ENCODE peak calls at places on chromosomes 13 and 19, in ten cellular contexts. Q, V, T, U, G, I, F, R, C and D are unnamed samples.

GRCh38 chr19:51364200-51365106 is 1.7 kb downstream of the ETFB start:
- DNase-seq in Q (no peak), V (no peak), T (no peak), U (no peak), G (no peak), I (no peak), F (no peak), R (peak), C (peak), D (no peak)

GRCh38 chr13:38690231-38690630 is 3.4 kb downstream of the FREM2 start:
- DNase-seq in Q (no peak), V (no peak), T (no peak), U (no peak), G (no peak), I (no peak), F (no peak), R (no peak), C (no peak), D (no peak)

GRCh38 chr19:48332662-48333466 is 7.5 kb downstream of the EMP3 start:
- DNase-seq in Q (peak), V (peak), T (peak), U (peak), G (peak), I (peak), F (peak), R (peak), C (peak), D (peak)

GRCh38 chr13:40762849-40763248 is 8.1 kb downstream of the MRPS31 start:
- DNase-seq in Q (no peak), V (no peak), T (no peak), U (no peak), G (no peak), I (no peak), F (peak), R (no peak), C (no peak), D (no peak)

GRCh38 chr13:39527301-39527700 is 75.7 kb downstream of the LHFPL6 start:
- DNase-seq in Q (no peak), V (no peak), T (no peak), U (no peak), G (no peak), I (no peak), F (no peak), R (no peak), C (no peak), D (no peak)

GRCh38 chr13:42266464-42266863 is 5.5 kb upstream of the AKAP11 start:
- DNase-seq in Q (no peak), V (no peak), T (no peak), U (no peak), G (no peak), I (no peak), F (peak), R (no peak), C (no peak), D (no peak)

GRCh38 chr13:112687836-112688559 is 1.8 kb upstream of the ATP11A start:
- DNase-seq in Q (no peak), V (peak), T (no peak), U (no peak), G (no peak), I (peak), F (no peak), R (no peak), C (no peak), D (no peak)

GRCh38 chr13:105290596-105290995 is 1244.9 kb downstream of the EFNB2 start:
- DNase-seq in Q (no peak), V (no peak), T (no peak), U (no peak), G (no peak), I (no peak), F (no peak), R (no peak), C (no peak), D (no peak)

GRCh38 chr13:50421457-50422130 is 406.4 kb downstream of the KCNRG start:
- DNase-seq in Q (no peak), V (no peak), T (no peak), U (no peak), G (no peak), I (no peak), F (peak), R (no peak), C (no peak), D (no peak)

GRCh38 chr13:60163525-60164471 is at the start of gene DIAPH3:
- DNase-seq in Q (peak), V (peak), T (peak), U (peak), G (peak), I (peak), F (peak), R (peak), C (peak), D (peak)
- TF ChIP-seq POLR2A in Q (peak), V (peak), T (peak), U (no peak), G (peak), I (no peak), F (peak), R (peak), C (peak), D (peak)

DNA sequence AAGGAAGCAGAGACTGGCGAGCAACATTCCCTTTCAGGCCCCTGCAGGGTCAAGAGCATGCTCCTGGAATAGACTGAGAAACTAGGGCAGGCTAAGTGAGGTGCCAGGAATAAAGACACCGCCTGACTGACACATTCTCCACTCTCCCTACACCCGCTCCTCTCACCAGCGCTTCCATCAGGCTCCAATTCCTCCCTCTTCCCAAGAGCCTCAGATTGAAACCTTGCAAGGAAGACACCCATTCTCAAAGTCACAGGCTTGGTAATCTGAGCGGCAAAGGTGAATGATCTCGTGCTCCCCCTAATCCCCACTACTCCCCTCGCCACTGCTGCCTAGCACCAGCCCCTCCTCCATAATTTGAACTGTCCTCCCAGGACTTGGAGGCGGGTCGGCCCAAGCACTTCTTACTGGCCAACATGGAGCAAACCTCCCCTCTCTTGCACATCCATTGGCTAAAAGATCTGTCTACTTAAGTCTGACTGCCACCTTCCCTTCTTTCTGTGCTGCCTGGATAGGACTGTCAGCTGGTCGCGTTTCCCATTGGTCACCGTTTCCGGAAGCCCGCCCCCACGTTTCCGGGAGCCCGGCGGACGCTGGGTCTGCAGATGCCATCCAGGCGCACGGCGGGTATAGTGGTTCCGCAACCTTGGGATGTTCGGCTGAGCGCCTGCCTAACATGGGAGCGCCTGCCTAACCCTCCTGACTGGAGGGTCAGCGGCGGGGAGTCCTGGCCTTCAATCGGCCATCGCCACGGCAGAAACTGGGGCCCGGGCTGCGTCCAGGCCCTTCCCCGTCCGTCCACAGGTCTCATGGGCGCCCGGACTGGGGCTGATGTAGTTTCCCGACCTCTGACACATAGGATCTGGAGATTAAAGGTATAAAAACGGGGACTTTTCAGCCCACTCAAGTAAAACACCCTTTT is 33.6 kb downstream of the ZNF383 start:
- DNase-seq in Q (peak), V (peak), T (peak), U (peak), G (peak), I (peak), F (peak), R (peak), C (no peak), D (no peak)
- TF ChIP-seq POLR2A in Q (no peak), V (no peak), T (peak), U (no peak), G (no peak), I (no peak), F (no peak), R (no peak), C (no peak), D (no peak)

GRCh38 chr13:54492995-54493394 is 1464.4 kb downstream of the OLFM4 start:
- DNase-seq in Q (no peak), V (no peak), T (no peak), U (no peak), G (no peak), I (no peak), F (no peak), R (no peak), C (no peak), D (no peak)
- TF ChIP-seq POLR2A in Q (no peak), V (no peak), T (no peak), U (no peak), G (no peak), I (no peak), F (no peak), R (no peak), C (no peak), D (no peak)

DNA sequence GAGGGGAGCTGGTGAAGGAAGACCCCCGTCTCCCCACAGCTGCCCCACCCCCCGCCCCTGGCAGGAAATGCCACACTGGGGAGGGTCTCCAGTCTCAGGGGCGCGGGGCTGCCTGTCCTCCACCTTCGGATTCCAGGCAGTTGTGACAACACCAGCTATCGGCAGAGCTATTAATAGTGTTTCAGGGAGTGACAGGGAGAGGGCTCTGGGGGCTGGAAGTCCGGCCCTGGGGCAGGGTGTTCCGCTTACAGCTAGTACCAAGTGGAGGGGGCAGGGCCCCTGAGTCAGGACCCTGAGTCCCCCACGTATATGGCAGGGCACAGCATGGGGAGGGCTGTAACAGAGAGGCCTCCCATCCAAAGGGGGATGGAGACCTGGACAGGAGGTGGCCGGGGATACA is 4.1 kb downstream of the SIX5 start:
- DNase-seq in Q (no peak), V (no peak), T (peak), U (no peak), G (no peak), I (no peak), F (no peak), R (no peak), C (no peak), D (no peak)
- TF ChIP-seq POLR2A in Q (no peak), V (no peak), T (no peak), U (no peak), G (no peak), I (no peak), F (no peak), R (no peak), C (no peak), D (no peak)

GRCh38 chr19:35720648-35721047 is 2.8 kb downstream of the KMT2B start:
- DNase-seq in Q (no peak), V (no peak), T (no peak), U (no peak), G (no peak), I (no peak), F (no peak), R (peak), C (no peak), D (no peak)
- TF ChIP-seq POLR2A in Q (no peak), V (no peak), T (no peak), U (no peak), G (no peak), I (no peak), F (no peak), R (no peak), C (no peak), D (no peak)